ENCODE peak calls at places on chromosomes 7 and 10, in four cellular contexts. Z, K, U and S are unnamed samples. For H3K27me3, the result is how much of the 10 kb centered on the place peaks cover.

GRCh38 chr10:74332398-74332797 is 181.4 kb downstream of the ADK start:
- DNase-seq in Z (no peak), U (no peak), K (no peak), S (no peak)

GRCh38 chr7:17234398-17235021 is 63.9 kb upstream of the AHR start:
- DNase-seq in K (no peak), U (peak), Z (peak), S (no peak)

GRCh38 chr7:141456298-141456697 is 94.9 kb upstream of the AGK start:
- DNase-seq in Z (no peak), K (no peak), U (no peak), S (no peak)

GRCh38 chr10:121531076-121531829 is 67.0 kb downstream of the FGFR2 start:
- DNase-seq in K (peak), Z (no peak), U (no peak), S (no peak)

GRCh38 chr10:122294006-122294405 is 22.9 kb downstream of the BTBD16 start:
- DNase-seq in U (no peak), Z (no peak), K (no peak), S (no peak)

GRCh38 chr10:101671453-101671852 is 23.5 kb downstream of the FBXW4 start:
- DNase-seq in Z (no peak), K (no peak), U (no peak), S (no peak)

GRCh38 chr7:44381494-44382220 is 56.3 kb upstream of the CAMK2B start:
- DNase-seq in U (no peak), K (peak), Z (no peak), S (no peak)

GRCh38 chr7:7347045-7347444 is 164.7 kb downstream of the C1GALT1 start:
- DNase-seq in Z (no peak), U (no peak), K (no peak), S (no peak)

GRCh38 chr10:98430427-98430826 is 15.4 kb upstream of the PYROXD2 start:
- DNase-seq in U (no peak), K (no peak), Z (no peak), S (no peak)

GRCh38 chr10:118448744-118449143 is 106.6 kb upstream of the FAM204A start:
- DNase-seq in Z (no peak), K (no peak), U (no peak), S (no peak)

GRCh38 chr7:50978633-50979215 is 196.0 kb upstream of the GRB10 start:
- DNase-seq in Z (no peak), U (no peak), K (no peak), S (no peak)

GRCh38 chr10:59991661-59992060 is 85.3 kb upstream of the CCDC6 start:
- DNase-seq in U (no peak), Z (peak), K (no peak), S (no peak)

GRCh38 chr10:34303022-34303421 is 512.1 kb downstream of the PARD3 start:
- DNase-seq in U (no peak), K (no peak), Z (no peak), S (no peak)

GRCh38 chr7:158512042-158512441 is 75.6 kb downstream of the PTPRN2 start:
- DNase-seq in Z (no peak), K (no peak), U (no peak), S (no peak)

GRCh38 chr10:80382989-80383388 is 25.4 kb upstream of the PRXL2A start:
- DNase-seq in U (peak), K (no peak), Z (peak), S (peak)

GRCh38 chr7:138478499-138478908 is 18.4 kb downstream of the TRIM24 start:
- DNase-seq in U (no peak), Z (no peak), K (no peak), S (no peak)

GRCh38 chr10:11832042-11832441 is 8.9 kb downstream of the PROSER2 start:
- DNase-seq in Z (no peak), U (no peak), K (no peak), S (no peak)

GRCh38 chr10:59098387-59098786 is 78.1 kb upstream of the PHYHIPL start:
- DNase-seq in K (no peak), U (peak), Z (no peak), S (no peak)

GRCh38 chr10:34769941-34770340 is 45.2 kb downstream of the PARD3 start:
- DNase-seq in K (no peak), U (no peak), Z (no peak), S (no peak)

GRCh38 chr7:104656467-104656866 is 328.1 kb downstream of the LHFPL3 start:
- DNase-seq in Z (no peak), U (no peak), K (no peak), S (no peak)

GRCh38 chr10:42952931-42953683 is 123.8 kb upstream of the RET start:
- DNase-seq in U (no peak), Z (no peak), K (peak), S (no peak)

GRCh38 chr7:128827248-128827958 is 2.8 kb upstream of the FLNC start:
- DNase-seq in U (peak), Z (peak), K (no peak), S (no peak)

GRCh38 chr7:128408709-128409434 is 910 bp downstream of the IMPDH1 start:
- DNase-seq in Z (no peak), U (no peak), K (no peak), S (no peak)

GRCh38 chr7:82098410-82098809 is 328.6 kb upstream of the HGF start:
- DNase-seq in K (no peak), U (no peak), Z (no peak), S (no peak)

DNA sequence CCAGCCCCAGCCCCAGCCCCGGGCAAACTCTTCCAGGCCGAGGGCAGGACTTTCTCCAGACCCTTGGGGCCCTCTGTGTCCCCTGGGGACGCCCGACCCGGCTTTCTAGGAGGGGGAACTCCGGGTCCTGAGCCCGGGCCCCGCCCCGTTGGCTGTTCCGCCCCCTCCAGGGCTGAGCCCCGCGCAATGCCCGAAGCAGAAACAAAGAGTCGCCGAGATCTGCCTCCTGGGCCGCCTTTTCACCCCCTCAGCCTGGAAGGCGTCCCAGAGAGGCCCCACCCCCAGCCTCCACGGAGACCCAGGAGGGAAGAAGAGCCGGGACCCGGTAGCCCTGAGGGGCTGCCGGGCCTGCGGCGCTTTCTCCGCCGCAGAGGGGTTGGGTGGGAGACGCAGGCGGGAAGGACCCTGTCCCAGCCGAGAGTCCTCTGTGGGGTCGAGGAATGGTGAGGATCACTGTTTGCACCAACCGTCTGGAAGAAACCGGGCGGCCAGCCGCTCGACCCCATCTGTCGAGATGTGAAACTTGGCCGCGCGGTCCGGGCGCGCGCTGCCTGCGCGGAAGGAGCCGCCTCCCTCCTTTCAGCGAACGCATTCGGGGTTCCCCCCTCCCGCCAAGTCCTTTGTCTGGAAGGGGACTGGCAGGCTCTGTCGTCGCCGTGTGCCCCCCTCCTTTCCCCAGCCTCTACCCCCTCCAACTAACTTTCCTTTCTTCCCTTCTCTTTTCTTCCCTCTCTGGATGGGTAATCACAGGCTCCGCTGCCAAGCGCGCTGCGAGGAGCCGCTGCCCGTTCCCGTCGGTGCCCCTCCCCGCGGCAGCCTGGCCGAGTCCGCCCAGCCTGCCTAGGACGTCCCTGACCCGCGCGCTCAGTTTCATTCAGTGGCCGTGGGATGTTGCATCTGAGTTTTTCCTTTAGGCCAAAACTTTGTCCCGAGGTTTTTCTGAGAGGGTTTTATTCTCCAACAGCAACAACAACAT is 10.2 kb downstream of the EN2 start:
- DNase-seq in Z (no peak), U (no peak), K (no peak), S (no peak)
- H3K4me3 ChIP-seq in Z (no peak), U (no peak), K (no peak), S (peak)

GRCh38 chr10:71070741-71071140 is 141.6 kb upstream of the UNC5B start:
- DNase-seq in Z (no peak), K (no peak), U (no peak), S (no peak)

GRCh38 chr10:71072820-71073205 is 139.6 kb upstream of the UNC5B start:
- DNase-seq in Z (no peak), K (no peak), U (no peak), S (no peak)

GRCh38 chr10:71074176-71074755 is 138.1 kb upstream of the UNC5B start:
- DNase-seq in U (no peak), Z (no peak), K (no peak), S (no peak)

GRCh38 chr10:71073451-71074175 is 138.8 kb upstream of the UNC5B start:
- DNase-seq in U (no peak), Z (no peak), K (no peak), S (no peak)

DNA sequence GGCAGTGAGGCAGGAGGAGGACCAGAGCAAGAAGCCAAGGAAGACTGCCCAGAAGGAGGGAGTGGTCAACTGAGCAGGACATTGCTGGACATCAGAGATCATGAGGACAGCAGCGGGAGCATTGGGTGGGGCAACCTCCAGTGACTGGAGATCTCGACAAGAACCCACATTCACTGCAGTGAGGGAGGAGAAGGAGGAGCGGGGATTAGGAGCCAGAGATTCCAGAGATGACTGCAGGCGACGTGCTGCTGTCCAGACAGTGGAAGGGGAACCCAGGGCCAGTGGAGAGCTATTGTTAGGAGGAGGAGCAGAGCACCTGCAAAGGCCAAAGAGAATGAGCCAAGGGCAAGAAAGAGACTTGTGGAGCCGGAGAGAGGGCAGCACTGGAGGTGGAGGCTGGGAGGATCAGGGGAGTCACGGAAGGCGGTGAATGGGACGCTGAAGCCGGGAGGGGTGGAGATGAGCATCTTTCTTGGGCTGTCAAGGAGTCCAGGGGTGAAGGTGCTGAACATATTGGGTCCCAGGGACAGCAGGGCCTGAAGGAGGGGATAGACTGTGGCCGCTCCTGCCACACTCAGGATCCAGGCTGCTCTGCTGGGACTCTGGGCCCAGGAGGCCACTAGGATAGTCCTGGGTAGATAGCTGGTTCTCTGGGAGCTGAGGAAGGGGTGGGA is 140.1 kb upstream of the UNC5B start:
- DNase-seq in K (no peak), U (no peak), Z (no peak), S (no peak)
- H3K27me3 ChIP-seq in K (under half), U (under half), Z (under half), S (under half)

GRCh38 chr7:106216517-106217088 is 68.2 kb downstream of the NAMPT start:
- DNase-seq in Z (peak), U (peak), K (no peak), S (no peak)
- H3K4me3 ChIP-seq in Z (peak), U (no peak), K (no peak), S (no peak)

DNA sequence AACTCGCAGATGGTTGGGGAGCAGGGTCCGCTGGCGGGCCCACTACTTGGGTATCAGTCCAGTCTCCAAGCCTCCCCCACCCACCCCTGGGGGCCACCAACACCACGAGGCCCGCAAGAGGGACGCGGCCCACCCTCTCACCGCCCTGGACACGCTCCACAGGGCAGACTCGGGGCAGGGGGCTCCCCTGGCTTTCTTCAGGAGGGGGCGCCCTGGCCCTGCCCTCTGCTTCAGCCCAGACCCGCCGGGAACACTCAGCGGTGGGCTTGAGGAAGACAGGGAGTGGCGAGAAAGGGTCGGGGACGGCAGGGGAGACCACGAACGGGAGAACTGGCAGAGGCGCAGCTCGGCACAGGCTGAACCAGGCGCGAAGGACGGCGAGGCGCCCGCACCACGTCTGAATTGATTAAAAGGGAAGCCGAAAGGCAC is 1.6 kb downstream of the IGF2BP3 start:
- DNase-seq in U (no peak), K (no peak), Z (no peak), S (no peak)
- H3K27me3 ChIP-seq in U (under half), K (under half), Z (under half), S (under half)

DNA sequence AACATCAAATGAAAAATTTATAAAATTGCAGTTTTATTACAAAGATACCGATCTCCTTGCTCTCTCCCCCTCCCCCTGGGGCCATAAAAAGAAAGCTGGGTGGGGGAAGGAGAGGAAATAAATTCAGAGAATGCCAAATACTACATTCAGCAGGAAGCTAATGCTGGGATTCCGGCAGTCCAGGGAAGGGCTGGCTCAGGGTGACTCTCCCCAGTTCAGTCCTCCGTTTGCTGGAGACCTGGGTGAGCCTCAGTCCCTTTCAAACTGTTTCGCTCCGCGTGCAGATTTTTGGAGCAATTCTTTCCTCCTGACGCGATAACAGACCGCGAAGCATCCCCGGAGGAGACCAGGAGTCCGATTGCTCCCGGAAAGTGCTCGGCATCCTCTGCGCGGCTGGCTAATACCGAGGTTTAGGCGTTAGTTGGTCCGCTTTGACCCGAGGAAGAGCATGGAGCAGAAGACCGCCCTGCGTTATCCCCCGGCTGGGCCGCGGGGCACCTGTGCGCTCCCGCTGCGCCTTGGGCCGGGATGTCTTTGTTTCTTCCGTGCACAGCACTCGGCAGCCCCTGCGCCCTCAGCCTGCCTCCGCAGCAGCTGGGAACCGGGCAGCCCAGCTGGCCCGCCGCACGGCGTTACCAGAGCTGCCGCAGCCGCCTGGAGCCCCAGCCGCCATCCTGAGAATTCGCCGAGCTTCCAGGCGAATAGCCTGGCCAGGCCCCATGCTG is 3.9 kb upstream of the HOXA2 start:
- DNase-seq in K (no peak), U (no peak), Z (no peak), S (no peak)
- H3K4me3 ChIP-seq in K (no peak), U (no peak), Z (no peak), S (peak)

GRCh38 chr10:131641231-131641630 is 259.6 kb upstream of the PPP2R2D start:
- DNase-seq in Z (no peak), U (no peak), K (no peak), S (no peak)
- H3K27me3 ChIP-seq in Z (under half), U (under half), K (under half), S (under half)

GRCh38 chr10:1367938-1368697 is 311.9 kb downstream of the WDR37 start:
- DNase-seq in Z (no peak), K (no peak), U (no peak), S (no peak)
- H3K4me3 ChIP-seq in Z (no peak), K (no peak), U (no peak), S (no peak)

DNA sequence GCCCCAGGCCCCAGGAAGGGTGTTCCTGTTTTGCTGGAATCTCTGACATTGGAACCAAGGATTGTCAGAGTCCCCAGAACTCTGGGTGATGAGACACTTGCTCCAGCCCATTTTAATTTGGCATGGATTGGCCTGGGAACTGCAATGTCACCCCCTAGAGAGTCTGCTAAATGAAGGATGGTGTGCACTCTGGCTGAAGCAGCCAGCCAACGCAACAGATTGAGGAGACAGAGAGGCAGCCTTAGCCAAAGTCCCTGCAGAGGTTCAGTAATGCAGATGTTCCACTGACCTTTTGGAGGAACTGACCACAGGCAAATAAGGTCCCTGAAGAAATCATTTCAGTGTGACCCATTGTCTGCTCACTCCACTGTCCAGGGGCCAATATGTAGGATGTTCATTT is 13.4 kb downstream of the LRRC18 start:
- DNase-seq in Z (no peak), K (no peak), U (no peak), S (no peak)
- H3K27me3 ChIP-seq in Z (under half), K (under half), U (under half), S (under half)

DNA sequence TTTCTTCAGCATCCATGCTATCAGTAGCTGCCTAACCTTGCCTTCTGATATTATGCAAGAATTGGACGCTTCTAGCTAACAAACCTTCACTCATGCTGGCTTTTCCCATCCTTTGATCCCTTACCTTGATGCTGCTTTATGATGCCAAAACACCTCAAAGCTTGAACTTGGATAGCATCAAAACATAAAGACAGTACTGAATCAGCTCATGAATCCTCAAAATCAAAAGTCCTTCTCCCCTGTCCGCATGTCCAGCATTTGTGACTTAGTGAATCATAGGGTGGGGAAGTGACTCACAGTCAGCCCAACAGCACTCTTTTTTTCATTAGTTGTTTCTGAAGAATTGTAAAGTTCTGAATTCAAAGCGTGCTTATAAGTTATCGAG is 89.5 kb upstream of the PIK3CG start:
- DNase-seq in U (peak), Z (peak), K (no peak), S (no peak)
- H3K4me3 ChIP-seq in U (peak), Z (peak), K (no peak), S (no peak)